ENCODE peak calls at places on chromosomes 1 and 21, in ten cellular contexts. L is H54, M is psoas muscle, K is breast epithelium, Z is A549, F is T-helper 2 cell, V is fibroblast of pulmonary artery, Y is kidney tubule cell, C is body of pancreas, D is epithelial cell of esophagus. Q is an unnamed sample.

GRCh38 chr1:167717351-167717750 is 4.4 kb upstream of the MPZL1 start:
- DNase-seq in L (no peak), M (no peak), K (no peak), Z (no peak), F (no peak), V (peak), Y (no peak), C (no peak), D (no peak), Q (no peak)

GRCh38 chr1:39295901-39296300 is 91.4 kb downstream of the MACF1 start:
- DNase-seq in L (no peak), M (no peak), K (no peak), Z (no peak), F (no peak), V (peak), Y (no peak), C (no peak), D (peak), Q (no peak)

GRCh38 chr21:31180256-31181088 is 142.2 kb upstream of the KRTAP19-8 start:
- DNase-seq in L (peak), M (no peak), K (no peak), Z (peak), F (peak), V (peak), Y (peak), C (no peak), D (peak), Q (no peak)

GRCh38 chr1:91693542-91693941 is 192.4 kb downstream of the TGFBR3 start:
- DNase-seq in L (no peak), M (peak), K (no peak), Z (no peak), F (no peak), V (peak), Y (no peak), C (peak), D (no peak), Q (no peak)

GRCh38 chr1:215273838-215274516 is 191.4 kb downstream of the KCNK2 start:
- DNase-seq in L (peak), M (no peak), K (no peak), Z (no peak), F (no peak), V (peak), Y (peak), C (no peak), D (peak), Q (no peak)

GRCh38 chr1:30817083-30817450 is 59.5 kb upstream of the LAPTM5 start:
- DNase-seq in L (no peak), M (no peak), K (no peak), Z (no peak), F (no peak), V (no peak), Y (no peak), C (no peak), D (no peak), Q (no peak)

GRCh38 chr1:66439028-66439427 is 94.9 kb upstream of the SGIP1 start:
- DNase-seq in L (no peak), M (no peak), K (no peak), Z (no peak), F (no peak), V (peak), Y (peak), C (no peak), D (peak), Q (no peak)

GRCh38 chr1:153341431-153341934 is 7.2 kb downstream of the PGLYRP4 start:
- DNase-seq in L (no peak), M (no peak), K (peak), Z (no peak), F (no peak), V (no peak), Y (no peak), C (no peak), D (no peak), Q (no peak)

Q was measured in T1000.